ENCODE peak calls at places on chromosomes 11 and 22, in four cellular contexts. A is H9, W is mesenchymal stem cell, Q is IMR-90. Z is an unnamed sample.

GRCh38 chr22:35443790-35444684 is 44.1 kb downstream of the MCM5 start:
- DNase-seq in Q (no peak), W (no peak), A (no peak), Z (no peak)

GRCh38 chr22:24982301-24983056 is 30.0 kb downstream of the KIAA1671 start:
- DNase-seq in A (no peak), W (no peak), Q (no peak), Z (no peak)

GRCh38 chr11:10461276-10461790 is 6.3 kb downstream of the AMPD3 start:
- DNase-seq in A (peak), W (no peak), Q (no peak), Z (no peak)

GRCh38 chr11:35584321-35584720 is 33.9 kb upstream of the FJX1 start:
- DNase-seq in Q (peak), A (no peak), W (peak), Z (no peak)

GRCh38 chr11:1054143-1055108 is 17.9 kb upstream of the MUC6 start:
- DNase-seq in W (no peak), A (no peak), Q (no peak), Z (no peak)

GRCh38 chr11:57637626-57638004 is 12.1 kb downstream of the YPEL4 start:
- DNase-seq in W (peak), Q (no peak), A (peak), Z (no peak)

GRCh38 chr22:39727541-39727940 is 157.0 kb downstream of the CACNA1I start:
- DNase-seq in A (no peak), W (peak), Q (peak), Z (no peak)

GRCh38 chr11:117902001-117902855 is 25.8 kb upstream of the FXYD6 start:
- DNase-seq in A (no peak), Q (no peak), W (no peak), Z (no peak)

GRCh38 chr22:43014062-43014875 is 680 bp downstream of the PACSIN2 start:
- DNase-seq in A (peak), W (peak), Q (no peak), Z (peak)

GRCh38 chr11:86431258-86431657 is 56.6 kb downstream of the CCDC81 start:
- DNase-seq in Q (no peak), W (no peak), A (no peak), Z (no peak)

GRCh38 chr22:42169055-42169469 is 38.5 kb upstream of the CYP2D6 start:
- DNase-seq in Q (peak), A (peak), W (peak), Z (peak)

GRCh38 chr22:44399906-44400762 is 87.4 kb upstream of the SHISAL1 start:
- DNase-seq in W (no peak), A (peak), Q (no peak), Z (no peak)

GRCh38 chr11:110793556-110793955 is 81.3 kb upstream of the ARHGAP20 start:
- DNase-seq in Q (no peak), A (no peak), W (no peak), Z (peak)

GRCh38 chr11:110728883-110729282 is 16.6 kb upstream of the ARHGAP20 start:
- DNase-seq in W (no peak), A (no peak), Q (peak), Z (no peak)

GRCh38 chr11:34358258-34358665 is 452 bp upstream of the ABTB2 start:
- DNase-seq in Q (peak), A (no peak), W (peak), Z (peak)

GRCh38 chr11:78261869-78262637 is 73.3 kb downstream of the USP35 start:
- DNase-seq in W (no peak), Q (no peak), A (no peak), Z (no peak)

GRCh38 chr22:35411112-35411511 is 11.2 kb downstream of the MCM5 start:
- DNase-seq in A (no peak), W (no peak), Q (no peak), Z (no peak)

GRCh38 chr22:36862251-36863242 is 1.7 kb downstream of the NCF4 start:
- DNase-seq in A (no peak), Q (no peak), W (no peak), Z (no peak)

GRCh38 chr22:42967933-42968332 is 47.0 kb downstream of the PACSIN2 start:
- DNase-seq in A (no peak), W (no peak), Q (no peak), Z (no peak)

DNA sequence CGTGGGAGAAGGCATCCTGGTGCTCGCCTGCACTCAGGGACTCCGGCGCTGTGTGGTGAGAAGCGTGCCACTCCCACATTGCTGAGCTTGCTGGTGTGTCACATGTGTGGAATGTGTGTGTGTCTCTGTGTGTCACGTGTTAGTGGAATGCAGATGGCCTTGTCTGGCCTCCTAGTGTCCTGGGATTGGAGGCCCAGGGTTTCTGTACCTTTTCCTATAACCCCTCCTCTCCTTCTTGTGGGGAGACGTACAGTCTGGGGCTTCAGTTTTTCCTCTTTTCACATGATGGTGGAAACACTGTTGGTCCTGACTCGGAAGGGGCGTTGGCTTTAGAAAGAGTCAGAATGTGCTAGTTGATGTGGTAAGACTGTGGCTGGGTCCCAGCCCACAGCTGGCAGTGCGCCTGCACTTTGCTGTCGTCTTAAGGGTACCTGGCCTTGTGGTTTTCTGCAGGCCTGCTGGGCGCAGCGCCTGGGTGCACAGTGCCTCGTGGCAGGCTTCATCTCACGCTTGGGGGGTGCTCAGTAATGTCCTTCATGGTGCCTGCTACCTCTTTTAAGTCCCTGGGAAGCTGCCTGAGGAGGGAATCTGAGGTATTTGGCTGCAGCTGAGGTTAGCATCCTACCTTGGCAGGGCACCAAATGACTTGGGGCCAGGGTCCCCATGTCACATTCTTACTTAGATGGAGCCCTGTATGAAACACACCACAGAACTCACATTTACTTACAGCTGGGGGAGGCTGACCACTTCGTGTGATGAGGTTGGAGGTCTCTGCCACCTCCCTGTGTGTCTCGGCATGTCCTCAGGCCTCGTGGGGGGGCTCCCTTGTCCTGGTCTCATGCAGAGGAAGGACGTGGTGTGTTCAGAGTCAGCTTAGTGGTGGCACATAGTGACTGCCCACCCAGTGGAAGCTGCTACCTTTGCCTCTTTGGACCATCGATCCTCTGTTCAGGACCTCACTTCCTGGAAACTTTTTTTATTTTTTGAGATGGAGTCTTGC is 61.9 kb downstream of the MED15 start:
- DNase-seq in Q (peak), W (peak), A (no peak), Z (no peak)
- H2BK120ac ChIP-seq in Q (peak), W (no peak), A (no peak), Z (no peak)

GRCh38 chr22:21032843-21033688 is 705 bp upstream of the SLC7A4 start:
- DNase-seq in Q (no peak), W (no peak), A (no peak), Z (peak)
- H4K8ac ChIP-seq in Q (no peak), W (peak), A (no peak), Z (no peak)

GRCh38 chr11:30987819-30988218 is 381.7 kb downstream of the DCDC1 start:
- DNase-seq in Q (no peak), W (no peak), A (no peak), Z (no peak)

GRCh38 chr11:30984442-30984816 is 385.1 kb downstream of the DCDC1 start:
- DNase-seq in A (no peak), Q (peak), W (no peak), Z (no peak)

GRCh38 chr11:30983810-30984441 is 385.6 kb downstream of the DCDC1 start:
- DNase-seq in A (no peak), W (no peak), Q (no peak), Z (no peak)

GRCh38 chr11:30983143-30983542 is 386.4 kb downstream of the DCDC1 start:
- DNase-seq in Q (no peak), A (no peak), W (no peak), Z (no peak)

GRCh38 chr11:30984827-30985226 is 384.7 kb downstream of the DCDC1 start:
- DNase-seq in A (no peak), W (no peak), Q (no peak), Z (no peak)
- H2BK120ac ChIP-seq in A (no peak), W (no peak), Q (no peak), Z (no peak)

DNA sequence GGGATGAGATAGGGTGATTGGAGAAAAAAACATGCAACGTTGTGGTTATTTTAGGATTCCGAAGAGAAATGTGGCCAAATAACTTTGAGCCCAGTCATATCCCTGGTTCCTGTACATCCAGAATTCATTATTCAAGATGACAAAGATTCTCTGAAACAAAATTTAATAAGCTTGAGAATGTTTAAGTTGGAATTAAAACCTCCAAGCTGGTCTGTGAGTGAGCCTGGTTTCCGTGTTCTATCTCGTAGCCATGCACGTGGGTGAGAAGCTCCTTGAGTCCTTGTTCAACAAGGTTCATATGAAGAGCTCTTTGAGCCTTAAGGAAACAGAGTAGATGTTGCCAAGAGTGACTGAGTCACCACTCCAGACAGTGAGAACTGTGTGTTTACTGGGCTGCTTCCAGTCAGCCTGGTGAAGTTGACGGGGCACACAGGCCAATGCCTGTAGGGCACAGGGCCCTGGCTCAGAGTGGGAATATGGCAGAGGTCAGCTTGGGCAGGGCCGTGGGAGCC is 206.5 kb downstream of the NAV2 start:
- DNase-seq in Q (peak), W (peak), A (no peak), Z (no peak)
- H4K8ac ChIP-seq in Q (no peak), W (no peak), A (no peak), Z (no peak)

GRCh38 chr11:134988495-134988894 is 576.5 kb upstream of the B3GAT1 start:
- DNase-seq in Q (no peak), W (no peak), A (no peak), Z (no peak)
- H2BK120ac ChIP-seq in Q (no peak), W (no peak), A (no peak), Z (no peak)